ENCODE peak calls at places on chromosomes 4 and X, in seven cellular contexts. Q, H, O, V, I, Y and P are unnamed samples.

GRCh38 chr4:129327637-129328036 is 231.7 kb downstream of the C4orf33 start:
- DNase-seq in O (no peak), H (no peak), I (no peak), V (no peak), Y (no peak), Q (no peak), P (no peak)

GRCh38 chr4:138507527-138507926 is 265.4 kb upstream of the SLC7A11 start:
- DNase-seq in H (peak), Y (no peak), I (no peak), O (no peak), Q (no peak), V (no peak), P (no peak)

GRCh38 chr4:37653601-37654000 is 32.6 kb downstream of the RELL1 start:
- DNase-seq in Q (no peak), H (no peak), Y (no peak), V (peak), O (no peak), I (no peak), P (no peak)

GRCh38 chr4:11769425-11769824 is 340.7 kb upstream of the HS3ST1 start:
- DNase-seq in O (no peak), Q (no peak), Y (no peak), V (no peak), H (no peak), I (no peak), P (peak)

GRCh38 chrX:133294126-133294525 is 76.0 kb upstream of the TFDP3 start:
- DNase-seq in I (no peak), O (no peak), Y (no peak), Q (no peak), H (no peak), V (no peak), P (no peak)

GRCh38 chrX:40007136-40007535 is 90.6 kb downstream of the BCOR start:
- DNase-seq in O (no peak), I (no peak), V (no peak), Q (no peak), H (no peak), Y (no peak), P (no peak)

GRCh38 chrX:28585767-28586166 is 1.5 kb upstream of the IL1RAPL1 start:
- DNase-seq in H (no peak), O (no peak), V (no peak), Q (no peak), Y (no peak), I (no peak), P (no peak)

GRCh38 chrX:150842198-150842553 is 56.3 kb downstream of the CD99L2 start:
- DNase-seq in O (no peak), Q (no peak), I (no peak), V (no peak), Y (no peak), H (no peak), P (no peak)

GRCh38 chr4:89364559-89364958 is 57.0 kb upstream of the GPRIN3 start:
- DNase-seq in I (no peak), O (no peak), Y (no peak), V (no peak), H (no peak), Q (no peak), P (no peak)

GRCh38 chrX:96407981-96408380 is 276.7 kb upstream of the DIAPH2 start:
- DNase-seq in H (no peak), O (no peak), Y (no peak), I (no peak), V (peak), Q (no peak), P (no peak)

GRCh38 chr4:41024556-41025491 is 189.5 kb downstream of the APBB2 start:
- DNase-seq in H (no peak), Q (no peak), O (no peak), I (no peak), V (no peak), Y (no peak), P (no peak)

GRCh38 chr4:150999091-150999490 is 16.0 kb downstream of the LRBA start:
- DNase-seq in I (no peak), H (no peak), V (no peak), Q (no peak), O (no peak), Y (no peak), P (no peak)

GRCh38 chr4:129145222-129145730 is 49.3 kb downstream of the C4orf33 start:
- DNase-seq in I (no peak), V (no peak), O (no peak), H (no peak), Q (no peak), Y (no peak), P (no peak)

GRCh38 chr4:112058433-112058832 is 86.8 kb upstream of the FAM241A start:
- DNase-seq in I (no peak), H (no peak), Q (no peak), Y (no peak), O (no peak), V (no peak), P (no peak)

GRCh38 chr4:106691749-106692148 is 323.2 kb upstream of the GIMD1 start:
- DNase-seq in O (no peak), H (no peak), V (no peak), Q (no peak), I (no peak), Y (no peak), P (no peak)

GRCh38 chr4:153427363-153428071 is 38.6 kb upstream of the TMEM131L start:
- DNase-seq in I (peak), Y (no peak), O (no peak), H (no peak), Q (no peak), V (peak), P (no peak)

GRCh38 chr4:153433753-153434105 is 32.4 kb upstream of the TMEM131L start:
- DNase-seq in Q (no peak), Y (no peak), I (no peak), V (no peak), H (no peak), O (no peak), P (no peak)

GRCh38 chr4:153434190-153434589 is 32.0 kb upstream of the TMEM131L start:
- DNase-seq in Q (no peak), Y (no peak), O (no peak), H (no peak), I (no peak), V (no peak), P (no peak)

GRCh38 chr4:153428816-153429592 is 37.2 kb upstream of the TMEM131L start:
- DNase-seq in V (no peak), Y (no peak), I (no peak), H (no peak), Q (peak), O (no peak), P (no peak)

DNA sequence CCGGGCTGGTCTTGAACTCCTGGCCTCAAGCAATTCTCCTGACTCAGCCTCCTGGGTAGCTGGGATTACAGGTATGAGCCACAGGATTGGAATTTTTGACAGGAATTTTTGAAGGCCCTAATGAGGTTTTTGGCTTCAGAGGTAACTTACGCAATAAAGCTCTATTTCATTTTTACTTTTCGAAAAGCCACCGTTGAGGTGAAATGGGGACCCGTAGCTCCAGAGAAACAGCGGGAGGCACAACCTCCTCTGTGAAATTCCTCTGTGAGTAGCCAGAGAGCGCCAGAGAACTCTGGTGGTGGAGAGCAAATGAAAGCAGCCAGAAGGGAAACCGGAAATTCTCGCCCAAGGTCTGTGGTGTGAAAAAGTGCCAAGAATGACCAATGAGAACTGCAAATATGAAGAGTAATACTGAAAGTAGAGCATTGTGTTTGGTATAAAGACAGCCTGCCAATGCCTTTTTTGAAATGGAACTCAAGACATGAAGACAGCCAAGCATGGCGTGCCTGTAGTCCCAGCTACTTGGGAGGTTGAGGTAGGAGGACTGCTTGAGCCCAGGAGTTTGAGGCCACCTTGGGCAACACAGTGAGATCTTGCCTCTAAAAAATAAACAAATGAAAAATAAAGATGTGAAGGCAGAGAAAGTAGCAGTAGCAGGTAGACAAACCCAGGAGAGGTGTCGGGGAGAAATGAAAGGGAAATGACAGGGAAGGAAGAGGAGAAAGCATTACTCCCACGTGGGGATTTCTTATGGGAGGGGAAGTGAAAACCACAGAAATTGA is 33.0 kb upstream of the TMEM131L start:
- DNase-seq in H (no peak), I (peak), Y (peak), O (peak), V (peak), Q (peak), P (peak)
- H3K4me3 ChIP-seq in H (no peak), I (no peak), Y (peak), O (no peak), V (no peak), Q (peak), P (no peak)

DNA sequence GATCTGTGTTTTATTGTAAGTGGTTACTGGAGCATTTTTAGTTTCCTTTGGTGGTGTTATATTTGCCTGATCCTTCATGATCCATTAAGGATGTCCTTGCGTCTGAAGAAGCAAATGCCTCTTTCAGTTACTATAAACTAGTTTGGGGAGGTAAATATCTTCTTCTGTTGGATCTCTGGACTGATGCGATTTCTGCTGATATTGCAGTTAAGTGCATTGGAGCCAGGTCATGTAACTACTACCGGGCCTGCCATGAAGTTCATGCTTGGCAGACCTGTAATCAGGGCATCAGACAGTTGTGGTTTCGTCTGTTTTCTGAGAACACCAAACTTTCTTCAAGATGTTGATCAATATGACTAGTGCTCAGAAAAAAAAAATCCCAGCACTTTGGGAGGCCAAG is 22.9 kb downstream of the ZNF718 start:
- DNase-seq in V (no peak), Y (no peak), H (no peak), O (no peak), Q (no peak), I (no peak), P (no peak)
- H3K4me3 ChIP-seq in V (no peak), Y (no peak), H (no peak), O (no peak), Q (peak), I (no peak), P (no peak)

DNA sequence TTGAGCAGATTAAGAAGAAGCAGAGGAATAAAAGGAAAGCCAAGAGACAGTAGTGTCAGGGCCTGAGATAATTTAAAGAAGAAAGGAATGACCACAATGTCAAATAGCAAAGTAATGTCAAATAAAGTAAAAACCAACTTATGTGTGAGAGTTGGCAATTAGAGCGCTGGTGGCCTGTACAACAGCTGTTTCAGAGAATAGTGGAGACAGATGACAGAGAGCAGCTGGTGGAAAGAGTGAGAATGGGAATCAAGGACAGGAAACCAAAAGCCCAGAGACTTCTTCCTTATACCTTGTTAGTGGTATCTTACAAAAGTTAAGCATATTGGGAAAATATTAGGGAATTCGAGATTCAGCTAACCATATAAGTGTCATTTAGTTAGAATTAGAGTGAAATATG is 525.6 kb downstream of the CENPC start:
- DNase-seq in Y (no peak), H (no peak), O (no peak), V (no peak), I (no peak), Q (no peak), P (no peak)
- H3K4me3 ChIP-seq in Y (no peak), H (no peak), O (no peak), V (no peak), I (no peak), Q (no peak), P (no peak)

GRCh38 chr4:146274774-146275173 is 60.4 kb downstream of the REELD1 start:
- DNase-seq in I (no peak), O (no peak), V (no peak), H (no peak), Y (no peak), Q (no peak), P (no peak)

GRCh38 chr4:146282662-146283061 is 68.3 kb downstream of the REELD1 start:
- DNase-seq in O (no peak), Y (no peak), V (no peak), Q (no peak), I (no peak), H (no peak), P (no peak)

GRCh38 chr4:146275370-146275769 is 61.0 kb downstream of the REELD1 start:
- DNase-seq in O (no peak), H (no peak), Q (no peak), I (no peak), V (no peak), Y (no peak), P (no peak)

GRCh38 chr4:146283758-146284651 is 69.7 kb downstream of the REELD1 start:
- DNase-seq in Q (no peak), O (no peak), H (no peak), Y (no peak), I (no peak), V (no peak), P (no peak)

DNA sequence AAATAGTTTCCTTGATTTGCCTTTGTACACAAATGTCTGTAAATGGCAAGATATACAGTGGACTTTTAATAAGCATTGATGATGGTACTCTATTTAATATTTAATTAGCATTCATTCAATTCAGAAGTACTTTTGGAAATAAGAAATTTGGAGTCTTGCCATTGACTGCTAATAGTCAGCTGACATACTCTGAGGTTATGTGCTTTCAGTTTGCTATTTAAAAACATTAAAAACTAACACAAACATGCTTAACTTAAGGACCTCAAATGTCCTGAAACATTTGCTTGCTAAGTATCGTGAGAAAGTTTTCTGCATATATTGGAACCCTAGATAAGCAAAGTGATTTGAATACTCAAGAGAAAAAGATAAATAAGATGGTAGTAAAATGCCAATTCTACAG is 64.6 kb downstream of the REELD1 start:
- DNase-seq in V (no peak), Q (no peak), I (no peak), H (no peak), O (no peak), Y (no peak), P (no peak)
- H3K4me3 ChIP-seq in V (no peak), Q (no peak), I (no peak), H (no peak), O (no peak), Y (no peak), P (no peak)

GRCh38 chrX:54746928-54747327 is 51.1 kb downstream of the ITIH6 start:
- DNase-seq in I (no peak), O (no peak), Y (no peak), V (no peak), H (no peak), Q (no peak), P (no peak)

GRCh38 chrX:54748626-54749025 is 49.4 kb downstream of the ITIH6 start:
- DNase-seq in V (no peak), Q (no peak), H (no peak), Y (no peak), I (no peak), O (no peak), P (no peak)

GRCh38 chrX:54745676-54746075 is 52.4 kb downstream of the ITIH6 start:
- DNase-seq in V (no peak), O (no peak), Y (no peak), H (no peak), Q (no peak), I (no peak), P (no peak)

GRCh38 chrX:54747713-54748393 is 50.2 kb downstream of the ITIH6 start:
- DNase-seq in Q (no peak), H (no peak), V (no peak), O (no peak), Y (no peak), I (no peak), P (no peak)
- H3K4me3 ChIP-seq in Q (no peak), H (no peak), V (no peak), O (no peak), Y (no peak), I (no peak), P (no peak)